ENCODE peak calls at places on chromosome 11, in seven cellular contexts. B is activated CD8-positive, alpha-beta T cell treated with anti-CD3 and anti-CD28 coated beads for 36 hours; U is esophagus squamous epithelium; Z is BJ; Q is endothelial cell of umbilical vein; Y is AG04450; E is WERI-Rb-1. P is an unnamed sample.

GRCh38 chr11:72814831-72815618 is 814 bp downstream of the ATG16L2 start:
- DNase-seq in B (peak), U (no peak), Z (no peak), Q (peak), Y (no peak), E (peak), P (peak)

GRCh38 chr11:100932474-100933100 is 197.0 kb downstream of the PGR start:
- DNase-seq in B (no peak), U (no peak), Z (no peak), Q (peak), Y (no peak), E (no peak), P (no peak)

GRCh38 chr11:94706211-94706610 is 61.9 kb upstream of the AMOTL1 start:
- DNase-seq in B (no peak), U (no peak), Z (no peak), Q (no peak), Y (no peak), E (no peak), P (no peak)

GRCh38 chr11:103851166-103851651 is 185.2 kb upstream of the DDI1 start:
- DNase-seq in B (no peak), U (no peak), Z (no peak), Q (no peak), Y (peak), E (no peak), P (no peak)

GRCh38 chr11:93392862-93393261 is 62.3 kb downstream of the DEUP1 start:
- DNase-seq in B (no peak), U (no peak), Z (no peak), Q (no peak), Y (no peak), E (no peak), P (no peak)

GRCh38 chr11:62127426-62127825 is 3.6 kb downstream of the INCENP start:
- DNase-seq in B (no peak), U (no peak), Z (no peak), Q (no peak), Y (no peak), E (no peak), P (no peak)

GRCh38 chr11:62223095-62223494 is 14.6 kb downstream of the SCGB2A1 start:
- DNase-seq in B (no peak), U (no peak), Z (no peak), Q (peak), Y (no peak), E (no peak), P (no peak)

GRCh38 chr11:20310137-20310536 is 53.4 kb upstream of the HTATIP2 start:
- DNase-seq in B (no peak), U (no peak), Z (no peak), Q (no peak), Y (no peak), E (no peak), P (no peak)

GRCh38 chr11:89443366-89444303 is 47.5 kb downstream of the NOX4 start:
- DNase-seq in B (no peak), U (no peak), Z (no peak), Q (peak), Y (no peak), E (no peak), P (no peak)

GRCh38 chr11:13215157-13215556 is 62.4 kb upstream of the BMAL1 start:
- DNase-seq in B (no peak), U (no peak), Z (no peak), Q (peak), Y (peak), E (no peak), P (no peak)

GRCh38 chr11:65639623-65640482 is 2.0 kb downstream of the SIPA1 start:
- DNase-seq in B (peak), U (peak), Z (no peak), Q (peak), Y (no peak), E (no peak), P (no peak)

GRCh38 chr11:94563848-94564442 is 3.2 kb upstream of the PIWIL4 start:
- DNase-seq in B (no peak), U (no peak), Z (no peak), Q (no peak), Y (no peak), E (no peak), P (no peak)

GRCh38 chr11:126348806-126349582 is 6.5 kb upstream of the ST3GAL4 start:
- DNase-seq in B (no peak), U (no peak), Z (no peak), Q (peak), Y (no peak), E (no peak), P (peak)

GRCh38 chr11:65260756-65261590 is 789 bp upstream of the POLA2 start:
- DNase-seq in B (no peak), U (no peak), Z (no peak), Q (no peak), Y (no peak), E (no peak), P (no peak)

GRCh38 chr11:36361901-36362391 is 65.9 kb downstream of the PRR5L start:
- DNase-seq in B (no peak), U (no peak), Z (peak), Q (no peak), Y (peak), E (no peak), P (no peak)

GRCh38 chr11:64526795-64527194 is 64.2 kb upstream of the SLC22A12 start:
- DNase-seq in B (no peak), U (no peak), Z (no peak), Q (no peak), Y (no peak), E (no peak), P (no peak)

GRCh38 chr11:124079631-124080318 is 35.5 kb upstream of the VWA5A start:
- DNase-seq in B (no peak), U (no peak), Z (no peak), Q (no peak), Y (no peak), E (no peak), P (no peak)

GRCh38 chr11:16607675-16608644 is 130.5 kb upstream of the C11orf58 start:
- DNase-seq in B (no peak), U (no peak), Z (no peak), Q (peak), Y (peak), E (peak), P (peak)

GRCh38 chr11:61028135-61028729 is 56.8 kb downstream of the CD6 start:
- DNase-seq in B (peak), U (no peak), Z (no peak), Q (no peak), Y (no peak), E (no peak), P (no peak)

GRCh38 chr11:6657346-6657745 is 1.7 kb upstream of the DCHS1 start:
- DNase-seq in B (no peak), U (no peak), Z (no peak), Q (no peak), Y (no peak), E (no peak), P (no peak)

GRCh38 chr11:73320786-73321325 is 12.8 kb downstream of the ARHGEF17 start:
- DNase-seq in B (no peak), U (no peak), Z (no peak), Q (peak), Y (no peak), E (no peak), P (no peak)

DNA sequence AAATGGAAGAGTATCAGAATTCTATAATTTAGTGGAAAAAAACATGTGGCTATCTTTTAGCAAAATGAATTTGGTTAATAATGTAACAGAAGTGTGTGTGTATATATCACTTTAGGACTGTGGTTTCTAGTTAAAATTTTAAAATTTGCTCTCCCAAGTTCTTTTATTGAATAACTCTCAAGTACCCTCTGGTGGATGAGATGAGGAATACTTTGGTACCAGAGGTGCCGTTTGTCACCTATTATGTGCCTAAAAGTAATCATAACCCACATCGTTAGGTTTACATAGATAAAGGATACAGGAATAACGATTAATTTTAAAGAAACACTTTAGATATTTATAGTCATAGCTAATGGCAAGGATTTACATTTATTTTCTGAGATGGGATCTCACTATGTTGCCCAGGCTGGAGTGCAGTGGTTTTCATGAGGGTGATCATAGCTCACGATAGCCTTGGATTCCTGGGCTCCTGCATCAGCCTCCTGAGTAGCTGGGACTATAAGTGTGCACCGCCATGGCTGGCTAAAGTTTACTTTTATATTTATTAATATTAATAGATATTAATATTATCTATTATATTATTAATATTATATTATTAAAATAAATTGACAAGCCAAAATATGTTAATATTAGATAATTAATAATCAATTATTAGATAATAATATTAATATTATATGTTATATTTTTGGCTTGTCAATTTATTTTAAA is 66.7 kb upstream of the CAPRIN1 start:
- DNase-seq in B (no peak), U (no peak), Z (no peak), Q (no peak), Y (no peak), E (no peak), P (no peak)
- TF ChIP-seq CTCF in B (peak), U (peak), Z (peak), Q (no peak), Y (peak), E (no peak), P (peak)

GRCh38 chr11:76115555-76115954 is 90.7 kb downstream of the WNT11 start:
- DNase-seq in B (no peak), U (no peak), Z (no peak), Q (no peak), Y (no peak), E (no peak), P (no peak)
- TF ChIP-seq CTCF in B (no peak), U (no peak), Z (no peak), Q (no peak), Y (no peak), E (no peak), P (no peak)

GRCh38 chr11:127609025-127609788 is 608.6 kb upstream of the KIRREL3 start:
- DNase-seq in B (no peak), U (no peak), Z (no peak), Q (no peak), Y (no peak), E (peak), P (no peak)
- TF ChIP-seq CTCF in B (no peak), U (no peak), Z (no peak), Q (no peak), Y (no peak), E (peak), P (no peak)

DNA sequence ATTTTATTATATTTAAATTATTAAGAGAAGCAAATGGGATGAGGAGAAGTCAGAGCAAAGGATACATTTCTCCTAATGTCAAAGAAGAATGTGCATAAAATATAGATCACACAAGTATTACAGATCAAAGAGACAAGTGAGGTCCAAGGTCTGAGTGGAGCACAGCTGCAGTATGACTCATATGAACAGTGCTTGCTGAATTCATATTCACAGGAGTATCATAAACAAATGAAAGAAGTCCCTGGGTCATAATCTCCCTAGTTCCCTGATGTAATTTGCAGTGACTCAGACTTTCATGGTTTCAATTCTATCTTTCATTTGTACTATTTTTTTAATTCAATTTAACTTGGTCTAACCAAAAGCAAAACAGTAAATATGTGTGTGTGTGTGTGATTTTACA is 499.0 kb upstream of the CCDC179 start:
- DNase-seq in B (no peak), U (no peak), Z (peak), Q (peak), Y (peak), E (no peak), P (no peak)
- TF ChIP-seq CTCF in B (no peak), U (no peak), Z (no peak), Q (no peak), Y (no peak), E (no peak), P (no peak)

GRCh38 chr11:3983101-3983500 is 111.5 kb upstream of the RRM1 start:
- DNase-seq in B (no peak), U (no peak), Z (no peak), Q (no peak), Y (no peak), E (no peak), P (no peak)

GRCh38 chr11:3981084-3981633 is 113.4 kb upstream of the RRM1 start:
- DNase-seq in B (no peak), U (no peak), Z (no peak), Q (no peak), Y (no peak), E (peak), P (no peak)

GRCh38 chr11:3986301-3986700 is 108.3 kb upstream of the RRM1 start:
- DNase-seq in B (no peak), U (no peak), Z (no peak), Q (no peak), Y (no peak), E (no peak), P (no peak)

GRCh38 chr11:3982431-3982830 is 112.2 kb upstream of the RRM1 start:
- DNase-seq in B (no peak), U (no peak), Z (no peak), Q (no peak), Y (no peak), E (no peak), P (no peak)

GRCh38 chr11:3984896-3985295 is 109.7 kb upstream of the RRM1 start:
- DNase-seq in B (peak), U (no peak), Z (no peak), Q (peak), Y (no peak), E (peak), P (no peak)
- TF ChIP-seq CTCF in B (peak), U (no peak), Z (no peak), Q (no peak), Y (no peak), E (peak), P (peak)

GRCh38 chr11:69558519-69558941 is 77.1 kb downstream of the LINC01488 start:
- DNase-seq in B (peak), U (no peak), Z (no peak), Q (no peak), Y (no peak), E (no peak), P (no peak)

GRCh38 chr11:69560141-69560790 is 78.8 kb downstream of the LINC01488 start:
- DNase-seq in B (no peak), U (no peak), Z (no peak), Q (no peak), Y (no peak), E (no peak), P (no peak)

GRCh38 chr11:69562302-69562701 is 78.7 kb upstream of the CCND1 start:
- DNase-seq in B (no peak), U (no peak), Z (no peak), Q (no peak), Y (no peak), E (no peak), P (no peak)

GRCh38 chr11:69557266-69557665 is 75.8 kb downstream of the LINC01488 start:
- DNase-seq in B (no peak), U (no peak), Z (no peak), Q (no peak), Y (no peak), E (no peak), P (peak)

DNA sequence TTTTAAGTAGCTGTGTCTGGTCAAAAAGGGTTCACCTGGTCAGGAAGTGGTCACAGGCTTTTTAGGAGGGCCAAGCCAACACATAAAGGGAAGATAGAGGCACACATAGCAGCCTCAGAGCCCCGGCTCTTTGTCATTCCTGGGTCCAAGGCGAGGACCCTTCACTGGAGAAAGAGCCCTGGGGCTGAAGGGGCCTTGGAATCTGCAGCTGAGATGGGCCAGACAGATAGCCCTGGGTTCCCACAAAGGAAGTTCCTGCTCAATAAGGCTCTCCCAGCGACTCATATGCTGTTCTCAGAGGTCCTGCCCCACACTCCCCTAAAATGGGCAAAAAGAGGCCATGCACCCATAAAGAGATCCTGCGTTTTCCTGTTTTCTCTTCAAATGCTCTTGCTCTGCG is 77.7 kb downstream of the LINC01488 start:
- DNase-seq in B (no peak), U (no peak), Z (no peak), Q (no peak), Y (no peak), E (no peak), P (peak)
- TF ChIP-seq CTCF in B (no peak), U (no peak), Z (no peak), Q (no peak), Y (no peak), E (no peak), P (no peak)

GRCh38 chr11:78417175-78417887 is at the start of gene GAB2:
- DNase-seq in B (no peak), U (no peak), Z (no peak), Q (peak), Y (no peak), E (peak), P (no peak)
- TF ChIP-seq CTCF in B (peak), U (no peak), Z (no peak), Q (no peak), Y (no peak), E (no peak), P (peak)

P was measured in chondrocyte.